ENCODE peak calls at places on chromosomes 3 and 15, in seven cellular contexts. X is GM12878, S is HepG2, Y is H1, P is SK-N-SH, E is NT2/D1, Q is K562. F is an unnamed sample.

GRCh38 chr3:32873491-32874130 is 55.8 kb downstream of the TRIM71 start:
- DNase-seq in P (no peak), E (no peak), Q (no peak), X (no peak), Y (no peak), S (no peak), F (no peak)

GRCh38 chr3:53273271-53273670 is 17.4 kb upstream of the TKT start:
- DNase-seq in X (no peak), E (no peak), Y (no peak), Q (no peak), S (no peak), P (no peak), F (no peak)

GRCh38 chr3:156781310-156782230 is 44.6 kb upstream of the LEKR1 start:
- DNase-seq in X (no peak), S (no peak), E (no peak), Y (no peak), Q (peak), P (no peak), F (no peak)

GRCh38 chr3:16335772-16336621 is 71.0 kb downstream of the OXNAD1 start:
- DNase-seq in P (no peak), S (no peak), E (no peak), Y (no peak), Q (no peak), X (no peak), F (no peak)

GRCh38 chr15:84953726-84954125 is 27.9 kb upstream of the PDE8A start:
- DNase-seq in X (no peak), P (no peak), E (no peak), S (no peak), Y (no peak), Q (no peak), F (no peak)

GRCh38 chr3:124993462-124993861 is 58.9 kb upstream of the MUC13 start:
- DNase-seq in Q (peak), X (no peak), Y (no peak), E (no peak), S (no peak), P (no peak), F (no peak)

GRCh38 chr15:84631706-84632272 is 22.3 kb downstream of the WDR73 start:
- DNase-seq in E (no peak), P (no peak), Y (no peak), S (peak), X (no peak), Q (peak), F (no peak)

GRCh38 chr15:78455749-78456148 is 17.7 kb downstream of the IREB2 start:
- DNase-seq in S (no peak), E (no peak), Y (no peak), Q (peak), X (no peak), P (no peak), F (no peak)

GRCh38 chr3:155024006-155024638 is 56.0 kb upstream of the MME start:
- DNase-seq in Q (no peak), X (no peak), Y (no peak), E (no peak), S (no peak), P (no peak), F (no peak)

GRCh38 chr15:71011503-71012155 is 103.6 kb upstream of the THSD4 start:
- DNase-seq in S (peak), X (no peak), P (peak), Q (peak), Y (no peak), E (peak), F (peak)

GRCh38 chr15:72609862-72610261 is 44.6 kb upstream of the GOLGA6B start:
- DNase-seq in Y (no peak), Q (no peak), S (no peak), X (no peak), P (no peak), E (no peak), F (no peak)

GRCh38 chr3:66405701-66406091 is 95.1 kb downstream of the LRIG1 start:
- DNase-seq in S (no peak), P (no peak), Y (no peak), Q (no peak), E (no peak), X (no peak), F (no peak)

GRCh38 chr15:64810499-64811326 is 14.7 kb downstream of the PIF1 start:
- DNase-seq in Q (no peak), X (no peak), Y (peak), P (peak), S (no peak), E (peak), F (no peak)

GRCh38 chr3:184953396-184953795 is 141.4 kb downstream of the VPS8 start:
- DNase-seq in S (no peak), Q (peak), X (no peak), Y (no peak), E (peak), P (peak), F (no peak)

GRCh38 chr3:176032043-176032442 is 1165.2 kb downstream of the TBL1XR1 start:
- DNase-seq in Y (no peak), P (no peak), S (no peak), Q (no peak), E (no peak), X (no peak), F (no peak)

GRCh38 chr15:82781349-82781748 is 24.5 kb downstream of the FSD2 start:
- DNase-seq in X (no peak), Q (no peak), E (no peak), S (no peak), Y (no peak), P (no peak), F (no peak)

GRCh38 chr3:125161607-125162219 is 50.8 kb downstream of the SLC12A8 start:
- DNase-seq in P (no peak), X (no peak), Y (no peak), S (no peak), Q (no peak), E (no peak), F (no peak)

GRCh38 chr15:97692317-97693015 is 268.0 kb upstream of the ARRDC4 start:
- DNase-seq in Q (no peak), E (no peak), Y (no peak), X (no peak), P (peak), S (no peak), F (no peak)

GRCh38 chr15:57114070-57114469 is 195.6 kb downstream of the TCF12 start:
- DNase-seq in Y (no peak), P (no peak), E (no peak), X (no peak), Q (no peak), S (no peak), F (no peak)

GRCh38 chr3:33006081-33006480 is 54.6 kb downstream of the CCR4 start:
- DNase-seq in E (peak), Q (peak), Y (peak), P (no peak), X (no peak), S (no peak), F (no peak)

GRCh38 chr15:83422090-83422489 is 25.1 kb upstream of the SH3GL3 start:
- DNase-seq in Y (no peak), E (no peak), P (no peak), Q (no peak), S (no peak), X (no peak), F (no peak)

GRCh38 chr3:121692010-121692699 is 31.5 kb upstream of the HCLS1 start:
- DNase-seq in Y (no peak), E (no peak), P (no peak), S (no peak), X (no peak), Q (no peak), F (no peak)

GRCh38 chr15:74157868-74158827 is 15.4 kb upstream of the ISLR start:
- DNase-seq in P (no peak), X (no peak), S (no peak), Q (no peak), E (no peak), Y (no peak), F (no peak)

GRCh38 chr15:57527382-57528091 is 64.2 kb upstream of the MYZAP start:
- DNase-seq in P (peak), S (peak), Y (peak), Q (peak), X (peak), E (peak), F (peak)

GRCh38 chr15:39976291-39977274 is 42.7 kb downstream of the EIF2AK4 start:
- DNase-seq in P (peak), Y (peak), S (peak), Q (no peak), X (no peak), E (peak), F (no peak)

GRCh38 chr15:50128266-50128665 is 9.2 kb upstream of the ATP8B4 start:
- DNase-seq in Q (peak), P (peak), X (no peak), Y (no peak), E (no peak), S (no peak), F (no peak)

GRCh38 chr3:10716964-10717363 is 99.1 kb upstream of the SLC6A11 start:
- DNase-seq in Q (no peak), S (no peak), E (no peak), Y (no peak), P (no peak), X (no peak), F (no peak)
- TF ChIP-seq YY1 in Q (no peak), S (no peak), E (no peak), Y (no peak), P (no peak), X (no peak), F (no peak)

GRCh38 chr3:21292971-21293370 is 458.0 kb downstream of the ZNF385D start:
- DNase-seq in S (no peak), X (no peak), Y (no peak), E (no peak), P (no peak), Q (no peak), F (no peak)

GRCh38 chr3:21297304-21297703 is 453.7 kb downstream of the ZNF385D start:
- DNase-seq in P (no peak), E (peak), S (no peak), X (no peak), Q (no peak), Y (no peak), F (no peak)

GRCh38 chr3:21290557-21290956 is 460.5 kb downstream of the ZNF385D start:
- DNase-seq in P (no peak), Q (peak), S (no peak), Y (no peak), X (no peak), E (no peak), F (no peak)

DNA sequence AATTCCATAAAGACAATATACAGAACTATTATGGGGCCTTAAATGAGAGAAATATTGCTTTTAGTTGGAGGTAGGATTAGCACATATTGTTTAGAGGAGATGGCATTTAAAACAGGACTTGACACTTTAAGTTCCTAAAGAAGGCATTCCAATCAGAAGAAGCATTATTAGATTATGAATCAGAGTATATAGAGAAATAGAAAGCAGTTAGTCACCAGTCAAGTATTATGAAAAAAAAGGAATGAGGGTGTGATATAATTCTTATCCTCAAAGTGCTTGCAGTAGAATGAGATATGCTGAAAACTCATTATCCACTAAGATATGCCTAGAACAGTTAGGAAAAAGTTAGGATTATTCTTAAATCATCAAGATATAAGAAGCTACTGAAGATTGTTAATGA is 456.2 kb downstream of the ZNF385D start:
- DNase-seq in E (no peak), P (no peak), Y (no peak), S (no peak), Q (no peak), X (no peak), F (no peak)
- TF ChIP-seq YY1 in E (no peak), P (no peak), Y (no peak), S (no peak), Q (no peak), X (no peak), F (no peak)

GRCh38 chr3:105367063-105367405 is 325 bp downstream of the ALCAM start:
- DNase-seq in S (no peak), X (no peak), Q (no peak), E (no peak), Y (no peak), P (peak), F (no peak)
- TF ChIP-seq YY1 in S (no peak), X (no peak), Q (no peak), E (no peak), Y (no peak), P (no peak), F (no peak)

DNA sequence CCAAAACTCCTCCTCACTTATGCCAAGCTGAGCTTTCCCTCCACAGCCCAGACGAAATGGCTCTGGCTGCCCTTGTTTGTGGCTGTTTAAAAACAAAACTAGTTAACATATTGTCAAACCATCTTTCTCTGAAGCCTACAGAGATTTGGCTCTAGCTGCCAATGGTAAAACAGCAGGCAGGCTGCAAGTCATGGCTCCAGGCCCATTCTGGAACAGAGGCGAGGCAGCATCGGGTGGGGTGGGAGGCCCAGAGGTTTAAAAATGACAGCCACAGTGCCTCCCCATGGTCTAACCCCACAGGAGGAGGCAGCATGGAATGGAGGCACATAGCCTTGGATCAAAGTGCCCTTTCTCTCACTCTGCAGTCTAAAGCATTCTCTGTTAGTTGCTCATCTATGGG is 75.9 kb downstream of the SCN5A start:
- DNase-seq in X (no peak), Q (no peak), S (no peak), P (no peak), Y (peak), E (no peak), F (no peak)
- TF ChIP-seq YY1 in X (no peak), Q (no peak), S (no peak), P (no peak), Y (no peak), E (no peak), F (no peak)

GRCh38 chr3:13420817-13421755 is 964 bp upstream of the NUP210 start:
- DNase-seq in E (no peak), Y (peak), S (no peak), Q (peak), P (no peak), X (peak), F (no peak)
- TF ChIP-seq YY1 in E (no peak), Y (peak), S (peak), Q (no peak), P (no peak), X (peak), F (no peak)

GRCh38 chr3:177467268-177467985 is 270.1 kb upstream of the TBL1XR1 start:
- DNase-seq in Y (no peak), P (no peak), S (no peak), Q (no peak), E (no peak), X (no peak), F (no peak)
- TF ChIP-seq YY1 in Y (no peak), P (no peak), S (no peak), Q (no peak), E (no peak), X (no peak), F (no peak)

GRCh38 chr3:127304121-127304744 is 16.4 kb upstream of the PRR20G start:
- DNase-seq in Y (no peak), Q (peak), E (no peak), X (no peak), P (peak), S (peak), F (peak)
- TF ChIP-seq YY1 in Y (no peak), Q (no peak), E (no peak), X (no peak), P (no peak), S (no peak), F (no peak)

GRCh38 chr3:50651445-50651844 is 23.3 kb upstream of the DOCK3 start:
- DNase-seq in S (no peak), Y (no peak), Q (no peak), E (no peak), X (no peak), P (no peak), F (no peak)
- TF ChIP-seq YY1 in S (no peak), Y (no peak), Q (no peak), E (no peak), X (no peak), P (no peak), F (no peak)

GRCh38 chr3:180930526-180930925 is 18.1 kb downstream of the FXR1 start:
- DNase-seq in Q (no peak), P (no peak), S (no peak), X (no peak), E (no peak), Y (no peak), F (no peak)

GRCh38 chr3:180922242-180922641 is 9.8 kb downstream of the FXR1 start:
- DNase-seq in P (no peak), X (no peak), E (no peak), Y (no peak), S (no peak), Q (no peak), F (no peak)

GRCh38 chr3:180923561-180923960 is 11.1 kb downstream of the FXR1 start:
- DNase-seq in X (no peak), Q (no peak), S (no peak), E (no peak), P (no peak), Y (no peak), F (no peak)

GRCh38 chr3:180926526-180926925 is 14.1 kb downstream of the FXR1 start:
- DNase-seq in X (no peak), S (no peak), Y (no peak), P (no peak), E (no peak), Q (no peak), F (no peak)
- TF ChIP-seq YY1 in X (no peak), S (no peak), Y (no peak), P (no peak), E (no peak), Q (no peak), F (no peak)